ENCODE peak calls at places on chromosomes 7 and 10, in eight cellular contexts. One of them, this sample, is unnamed.

GRCh38 chr7:7203813-7204575 is 21.6 kb downstream of the C1GALT1 start:
- DNase-seq in activated B cell treated with CpG ODN at 0.5 μM for 24 hours: no peak
- DNase-seq in MM.1S: peak; percentile 23
- DNase-seq in CD4-positive, CD25-positive, alpha-beta regulatory T cell: no peak
- DNase-seq in Karpas-422: no peak
- DNase-seq in brain microvascular endothelial cell: no peak
- DNase-seq in AG08396: no peak
- DNase-seq in IMR-90: no peak
- DNase-seq in this sample: peak; percentile 21

GRCh38 chr10:97333601-97334369 is 744 bp downstream of the FRAT2 start:
- DNase-seq in activated B cell treated with CpG ODN at 0.5 μM for 24 hours: no peak
- DNase-seq in MM.1S: no peak
- DNase-seq in brain microvascular endothelial cell: peak; percentile 38
- DNase-seq in IMR-90: peak; percentile 45
- DNase-seq in AG08396: peak; percentile 49
- DNase-seq in CD4-positive, CD25-positive, alpha-beta regulatory T cell: peak; percentile 57
- DNase-seq in Karpas-422: peak; percentile 47
- DNase-seq in this sample: peak; percentile 55

GRCh38 chr10:88687853-88688467 is 18.1 kb upstream of the LIPK start:
- DNase-seq in AG08396: peak; percentile 13
- DNase-seq in IMR-90: peak; percentile 24
- DNase-seq in Karpas-422: peak; percentile 51
- DNase-seq in activated B cell treated with CpG ODN at 0.5 μM for 24 hours: no peak
- DNase-seq in CD4-positive, CD25-positive, alpha-beta regulatory T cell: peak; percentile 40
- DNase-seq in MM.1S: peak; percentile 26
- DNase-seq in brain microvascular endothelial cell: no peak
- DNase-seq in this sample: peak; percentile 40

GRCh38 chr10:113301342-113301984 is 251.4 kb upstream of the HABP2 start:
- DNase-seq in CD4-positive, CD25-positive, alpha-beta regulatory T cell: no peak
- DNase-seq in activated B cell treated with CpG ODN at 0.5 μM for 24 hours: no peak
- DNase-seq in Karpas-422: peak; percentile 64
- DNase-seq in brain microvascular endothelial cell: no peak
- DNase-seq in IMR-90: no peak
- DNase-seq in AG08396: no peak
- DNase-seq in MM.1S: no peak
- DNase-seq in this sample: no peak

GRCh38 chr10:119871881-119872609 is 598 bp downstream of the MCMBP start:
- DNase-seq in MM.1S: peak; percentile 78
- DNase-seq in IMR-90: peak; percentile 28
- DNase-seq in AG08396: peak; percentile 39
- DNase-seq in activated B cell treated with CpG ODN at 0.5 μM for 24 hours: peak; percentile 52
- DNase-seq in brain microvascular endothelial cell: peak; percentile 20
- DNase-seq in Karpas-422: peak; percentile 80
- DNase-seq in CD4-positive, CD25-positive, alpha-beta regulatory T cell: peak; percentile 69
- DNase-seq in this sample: peak; percentile 68

GRCh38 chr10:47402681-47403301 is 18.7 kb upstream of the ZNF488 start:
- DNase-seq in Karpas-422: no peak
- DNase-seq in IMR-90: peak; percentile 88
- DNase-seq in MM.1S: no peak
- DNase-seq in activated B cell treated with CpG ODN at 0.5 μM for 24 hours: no peak
- DNase-seq in brain microvascular endothelial cell: peak; percentile 81
- DNase-seq in AG08396: peak; percentile 75
- DNase-seq in CD4-positive, CD25-positive, alpha-beta regulatory T cell: no peak
- DNase-seq in this sample: no peak

GRCh38 chr10:110803239-110803593 is 68.5 kb upstream of the PDCD4 start:
- DNase-seq in CD4-positive, CD25-positive, alpha-beta regulatory T cell: no peak
- DNase-seq in brain microvascular endothelial cell: no peak
- DNase-seq in Karpas-422: no peak
- DNase-seq in MM.1S: no peak
- DNase-seq in activated B cell treated with CpG ODN at 0.5 μM for 24 hours: no peak
- DNase-seq in IMR-90: no peak
- DNase-seq in AG08396: no peak
- DNase-seq in this sample: peak; percentile 75

GRCh38 chr10:75061709-75062108 is 49.7 kb upstream of the SAMD8 start:
- DNase-seq in MM.1S: no peak
- DNase-seq in brain microvascular endothelial cell: no peak
- DNase-seq in activated B cell treated with CpG ODN at 0.5 μM for 24 hours: no peak
- DNase-seq in AG08396: no peak
- DNase-seq in CD4-positive, CD25-positive, alpha-beta regulatory T cell: no peak
- DNase-seq in Karpas-422: no peak
- DNase-seq in IMR-90: no peak
- DNase-seq in this sample: no peak

GRCh38 chr7:106140406-106141173 is 28.5 kb upstream of the SYPL1 start:
- DNase-seq in Karpas-422: no peak
- DNase-seq in IMR-90: no peak
- DNase-seq in CD4-positive, CD25-positive, alpha-beta regulatory T cell: no peak
- DNase-seq in activated B cell treated with CpG ODN at 0.5 μM for 24 hours: no peak
- DNase-seq in AG08396: no peak
- DNase-seq in brain microvascular endothelial cell: no peak
- DNase-seq in MM.1S: no peak
- DNase-seq in this sample: no peak

GRCh38 chr7:36752026-36752735 is 27.9 kb upstream of the AOAH start:
- DNase-seq in CD4-positive, CD25-positive, alpha-beta regulatory T cell: no peak
- DNase-seq in brain microvascular endothelial cell: no peak
- DNase-seq in Karpas-422: no peak
- DNase-seq in IMR-90: no peak
- DNase-seq in AG08396: no peak
- DNase-seq in MM.1S: no peak
- DNase-seq in activated B cell treated with CpG ODN at 0.5 μM for 24 hours: no peak
- DNase-seq in this sample: no peak

GRCh38 chr10:70053212-70053895 is 708 bp downstream of the MACROH2A2 start:
- DNase-seq in AG08396: peak; percentile 39
- DNase-seq in IMR-90: no peak
- DNase-seq in CD4-positive, CD25-positive, alpha-beta regulatory T cell: no peak
- DNase-seq in activated B cell treated with CpG ODN at 0.5 μM for 24 hours: no peak
- DNase-seq in brain microvascular endothelial cell: no peak
- DNase-seq in MM.1S: no peak
- DNase-seq in Karpas-422: no peak
- DNase-seq in this sample: no peak

GRCh38 chr10:101223274-101224059 is 5.8 kb downstream of the LBX1 start:
- DNase-seq in CD4-positive, CD25-positive, alpha-beta regulatory T cell: no peak
- DNase-seq in activated B cell treated with CpG ODN at 0.5 μM for 24 hours: no peak
- DNase-seq in brain microvascular endothelial cell: no peak
- DNase-seq in MM.1S: no peak
- DNase-seq in Karpas-422: no peak
- DNase-seq in AG08396: no peak
- DNase-seq in IMR-90: no peak
- DNase-seq in this sample: no peak

GRCh38 chr10:80444646-80445319 is 9.3 kb upstream of the TSPAN14 start:
- DNase-seq in brain microvascular endothelial cell: peak; percentile 56
- DNase-seq in Karpas-422: peak; percentile 65
- DNase-seq in MM.1S: peak; percentile 51
- DNase-seq in AG08396: peak; percentile 84
- DNase-seq in IMR-90: peak; percentile 74
- DNase-seq in activated B cell treated with CpG ODN at 0.5 μM for 24 hours: no peak
- DNase-seq in CD4-positive, CD25-positive, alpha-beta regulatory T cell: peak; percentile 81
- DNase-seq in this sample: peak; percentile 78

GRCh38 chr7:137869260-137869659 is 22.5 kb upstream of the DGKI start:
- DNase-seq in MM.1S: no peak
- DNase-seq in IMR-90: no peak
- DNase-seq in activated B cell treated with CpG ODN at 0.5 μM for 24 hours: no peak
- DNase-seq in AG08396: no peak
- DNase-seq in CD4-positive, CD25-positive, alpha-beta regulatory T cell: no peak
- DNase-seq in Karpas-422: no peak
- DNase-seq in brain microvascular endothelial cell: no peak
- DNase-seq in this sample: no peak

GRCh38 chr7:82359426-82359825 is 84.2 kb downstream of the CACNA2D1 start:
- DNase-seq in activated B cell treated with CpG ODN at 0.5 μM for 24 hours: no peak
- DNase-seq in Karpas-422: no peak
- DNase-seq in CD4-positive, CD25-positive, alpha-beta regulatory T cell: no peak
- DNase-seq in brain microvascular endothelial cell: no peak
- DNase-seq in AG08396: no peak
- DNase-seq in IMR-90: no peak
- DNase-seq in MM.1S: no peak
- DNase-seq in this sample: no peak

GRCh38 chr10:67666416-67667043 is 29.5 kb downstream of the CTNNA3 start:
- DNase-seq in activated B cell treated with CpG ODN at 0.5 μM for 24 hours: no peak
- DNase-seq in CD4-positive, CD25-positive, alpha-beta regulatory T cell: peak; percentile 41
- DNase-seq in MM.1S: peak; percentile 44
- DNase-seq in brain microvascular endothelial cell: no peak
- DNase-seq in IMR-90: peak; percentile 30
- DNase-seq in Karpas-422: peak; percentile 51
- DNase-seq in AG08396: peak; percentile 3
- DNase-seq in this sample: peak; percentile 20

GRCh38 chr7:11313801-11314200 is 340.1 kb downstream of the PHF14 start:
- DNase-seq in AG08396: no peak
- DNase-seq in MM.1S: no peak
- DNase-seq in IMR-90: no peak
- DNase-seq in activated B cell treated with CpG ODN at 0.5 μM for 24 hours: no peak
- DNase-seq in CD4-positive, CD25-positive, alpha-beta regulatory T cell: no peak
- DNase-seq in Karpas-422: no peak
- DNase-seq in brain microvascular endothelial cell: no peak
- DNase-seq in this sample: no peak

GRCh38 chr7:93945083-93945482 is 23.5 kb downstream of the GNG11 start:
- DNase-seq in AG08396: no peak
- DNase-seq in activated B cell treated with CpG ODN at 0.5 μM for 24 hours: no peak
- DNase-seq in MM.1S: no peak
- DNase-seq in brain microvascular endothelial cell: no peak
- DNase-seq in IMR-90: no peak
- DNase-seq in CD4-positive, CD25-positive, alpha-beta regulatory T cell: no peak
- DNase-seq in Karpas-422: no peak
- DNase-seq in this sample: no peak

GRCh38 chr7:1857487-1858425 is 187.7 kb downstream of the ELFN1 start:
- DNase-seq in IMR-90: no peak
- DNase-seq in MM.1S: no peak
- DNase-seq in activated B cell treated with CpG ODN at 0.5 μM for 24 hours: no peak
- DNase-seq in brain microvascular endothelial cell: no peak
- DNase-seq in CD4-positive, CD25-positive, alpha-beta regulatory T cell: no peak
- DNase-seq in Karpas-422: no peak
- DNase-seq in AG08396: no peak
- DNase-seq in this sample: no peak

GRCh38 chr10:38103754-38104153 is 9.6 kb downstream of the ZNF37A start:
- DNase-seq in Karpas-422: no peak
- DNase-seq in brain microvascular endothelial cell: no peak
- DNase-seq in MM.1S: no peak
- DNase-seq in AG08396: no peak
- DNase-seq in IMR-90: no peak
- DNase-seq in CD4-positive, CD25-positive, alpha-beta regulatory T cell: no peak
- DNase-seq in activated B cell treated with CpG ODN at 0.5 μM for 24 hours: no peak
- DNase-seq in this sample: no peak

GRCh38 chr10:26367771-26368170 is 70.4 kb upstream of the APBB1IP start:
- DNase-seq in activated B cell treated with CpG ODN at 0.5 μM for 24 hours: peak; percentile 20
- DNase-seq in IMR-90: no peak
- DNase-seq in MM.1S: peak; percentile 44
- DNase-seq in brain microvascular endothelial cell: peak; percentile 7
- DNase-seq in AG08396: peak; percentile 17
- DNase-seq in Karpas-422: peak; percentile 80
- DNase-seq in CD4-positive, CD25-positive, alpha-beta regulatory T cell: peak; percentile 25
- DNase-seq in this sample: peak; percentile 57

GRCh38 chr10:12769326-12770044 is 232.0 kb downstream of the CCDC3 start:
- DNase-seq in brain microvascular endothelial cell: no peak
- DNase-seq in MM.1S: no peak
- DNase-seq in Karpas-422: no peak
- DNase-seq in IMR-90: no peak
- DNase-seq in AG08396: no peak
- DNase-seq in CD4-positive, CD25-positive, alpha-beta regulatory T cell: no peak
- DNase-seq in activated B cell treated with CpG ODN at 0.5 μM for 24 hours: no peak
- DNase-seq in this sample: no peak

GRCh38 chr10:30709700-30710358 is 80.3 kb upstream of the LYZL2 start:
- DNase-seq in AG08396: no peak
- DNase-seq in MM.1S: no peak
- DNase-seq in Karpas-422: no peak
- DNase-seq in CD4-positive, CD25-positive, alpha-beta regulatory T cell: no peak
- DNase-seq in brain microvascular endothelial cell: no peak
- DNase-seq in activated B cell treated with CpG ODN at 0.5 μM for 24 hours: no peak
- DNase-seq in IMR-90: no peak
- DNase-seq in this sample: no peak

GRCh38 chr10:33237736-33238624 is 96.5 kb downstream of the NRP1 start:
- DNase-seq in MM.1S: no peak
- DNase-seq in CD4-positive, CD25-positive, alpha-beta regulatory T cell: no peak
- DNase-seq in IMR-90: peak; percentile 99
- DNase-seq in AG08396: peak; percentile 82
- DNase-seq in activated B cell treated with CpG ODN at 0.5 μM for 24 hours: no peak
- DNase-seq in Karpas-422: no peak
- DNase-seq in brain microvascular endothelial cell: peak; percentile 97
- DNase-seq in this sample: no peak

GRCh38 chr7:43763183-43763582 is 4.7 kb downstream of the BLVRA start:
- DNase-seq in IMR-90: no peak
- DNase-seq in MM.1S: no peak
- DNase-seq in AG08396: no peak
- DNase-seq in brain microvascular endothelial cell: no peak
- DNase-seq in CD4-positive, CD25-positive, alpha-beta regulatory T cell: no peak
- DNase-seq in Karpas-422: no peak
- DNase-seq in activated B cell treated with CpG ODN at 0.5 μM for 24 hours: no peak
- DNase-seq in this sample: no peak

GRCh38 chr10:4109469-4109868 is 324.5 kb upstream of the KLF6 start:
- DNase-seq in activated B cell treated with CpG ODN at 0.5 μM for 24 hours: no peak
- DNase-seq in MM.1S: no peak
- DNase-seq in IMR-90: peak; percentile 66
- DNase-seq in AG08396: no peak
- DNase-seq in CD4-positive, CD25-positive, alpha-beta regulatory T cell: no peak
- DNase-seq in Karpas-422: no peak
- DNase-seq in brain microvascular endothelial cell: no peak
- DNase-seq in this sample: no peak

GRCh38 chr7:90530263-90530662 is 60.8 kb downstream of the PTTG1IP2 start:
- DNase-seq in MM.1S: no peak
- DNase-seq in Karpas-422: no peak
- DNase-seq in IMR-90: peak; percentile 23
- DNase-seq in brain microvascular endothelial cell: peak; percentile 60
- DNase-seq in CD4-positive, CD25-positive, alpha-beta regulatory T cell: no peak
- DNase-seq in AG08396: no peak
- DNase-seq in activated B cell treated with CpG ODN at 0.5 μM for 24 hours: no peak
- DNase-seq in this sample: no peak

GRCh38 chr10:115092555-115093285 is 445 bp upstream of the ATRNL1 start:
- DNase-seq in CD4-positive, CD25-positive, alpha-beta regulatory T cell: peak; percentile 37
- DNase-seq in brain microvascular endothelial cell: peak; percentile 51
- DNase-seq in activated B cell treated with CpG ODN at 0.5 μM for 24 hours: peak; percentile 60
- DNase-seq in MM.1S: peak; percentile 79
- DNase-seq in Karpas-422: no peak
- DNase-seq in IMR-90: peak; percentile 27
- DNase-seq in AG08396: peak; percentile 43
- DNase-seq in this sample: peak; percentile 39

GRCh38 chr7:98702021-98702420 is 84.9 kb downstream of the NPTX2 start:
- DNase-seq in IMR-90: no peak
- DNase-seq in AG08396: no peak
- DNase-seq in CD4-positive, CD25-positive, alpha-beta regulatory T cell: no peak
- DNase-seq in brain microvascular endothelial cell: no peak
- DNase-seq in MM.1S: no peak
- DNase-seq in Karpas-422: peak; percentile 68
- DNase-seq in activated B cell treated with CpG ODN at 0.5 μM for 24 hours: no peak
- DNase-seq in this sample: peak; percentile 29

GRCh38 chr10:42367532-42368230 is 270.7 kb downstream of the ZNF33B start:
- DNase-seq in CD4-positive, CD25-positive, alpha-beta regulatory T cell: peak; percentile 1
- DNase-seq in MM.1S: peak; percentile 63
- DNase-seq in brain microvascular endothelial cell: peak; percentile 88
- DNase-seq in IMR-90: peak; percentile 16
- DNase-seq in Karpas-422: peak; percentile 94
- DNase-seq in AG08396: peak; percentile 94
- DNase-seq in activated B cell treated with CpG ODN at 0.5 μM for 24 hours: peak; percentile 41
- DNase-seq in this sample: no peak

GRCh38 chr7:38224392-38224791 is 46.3 kb downstream of the STARD3NL start:
- DNase-seq in CD4-positive, CD25-positive, alpha-beta regulatory T cell: no peak
- DNase-seq in AG08396: no peak
- DNase-seq in brain microvascular endothelial cell: no peak
- DNase-seq in Karpas-422: peak; percentile 39
- DNase-seq in MM.1S: no peak
- DNase-seq in IMR-90: peak; percentile 25
- DNase-seq in activated B cell treated with CpG ODN at 0.5 μM for 24 hours: no peak
- DNase-seq in this sample: no peak

GRCh38 chr7:95660023-95660434 is 63.7 kb upstream of the PDK4 start:
- DNase-seq in MM.1S: no peak
- DNase-seq in IMR-90: no peak
- DNase-seq in brain microvascular endothelial cell: no peak
- DNase-seq in activated B cell treated with CpG ODN at 0.5 μM for 24 hours: no peak
- DNase-seq in Karpas-422: no peak
- DNase-seq in AG08396: no peak
- DNase-seq in CD4-positive, CD25-positive, alpha-beta regulatory T cell: no peak
- DNase-seq in this sample: no peak

GRCh38 chr10:73879296-73880173 is 5.2 kb upstream of the CAMK2G start:
- DNase-seq in IMR-90: peak; percentile 75
- DNase-seq in CD4-positive, CD25-positive, alpha-beta regulatory T cell: peak; percentile 96
- DNase-seq in AG08396: peak; percentile 82
- DNase-seq in activated B cell treated with CpG ODN at 0.5 μM for 24 hours: peak; percentile 86
- DNase-seq in brain microvascular endothelial cell: peak; percentile 64
- DNase-seq in MM.1S: peak; percentile 86
- DNase-seq in Karpas-422: peak; percentile 97
- DNase-seq in this sample: peak; percentile 93

GRCh38 chr7:15947749-15948148 is 261.3 kb upstream of the MEOX2 start:
- DNase-seq in AG08396: no peak
- DNase-seq in MM.1S: no peak
- DNase-seq in activated B cell treated with CpG ODN at 0.5 μM for 24 hours: no peak
- DNase-seq in Karpas-422: no peak
- DNase-seq in CD4-positive, CD25-positive, alpha-beta regulatory T cell: no peak
- DNase-seq in brain microvascular endothelial cell: no peak
- DNase-seq in IMR-90: no peak
- DNase-seq in this sample: no peak

This sample was measured in GM12865.